ENCODE peak calls at places on chromosomes 7 and 10, in six cellular contexts. U is lung; R is GM06990; C is fibroblast of villous mesenchyme; A is mammary epithelial cell; D is CD8-positive, alpha-beta T cell. N is an unnamed sample.

GRCh38 chr10:55979203-55979602 is 381.9 kb downstream of the ZWINT start:
- DNase-seq in U (no peak), R (no peak), C (no peak), A (no peak), D (no peak), N (no peak)

GRCh38 chr7:138735399-138735798 is 34.2 kb upstream of the SVOPL start:
- DNase-seq in U (no peak), R (no peak), C (no peak), A (no peak), D (no peak), N (no peak)

GRCh38 chr7:38932509-38933168 is 23.6 kb upstream of the VPS41 start:
- DNase-seq in U (peak; percentile 69), R (peak; percentile 8), C (peak; percentile 62), A (peak; percentile 16), D (no peak), N (peak; percentile 65)

GRCh38 chr10:68105820-68106219 is 3.5 kb upstream of the MYPN start:
- DNase-seq in U (no peak), R (no peak), C (peak; percentile 48), A (peak; percentile 75), D (no peak), N (peak; percentile 75)

GRCh38 chr10:75319274-75319673 is 82.3 kb downstream of the ZNF503 start:
- DNase-seq in U (no peak), R (no peak), C (no peak), A (no peak), D (no peak), N (no peak)

GRCh38 chr10:21508987-21509334 is 16.5 kb downstream of the SKIDA1 start:
- DNase-seq in U (no peak), R (no peak), C (no peak), A (no peak), D (no peak), N (no peak)

GRCh38 chr10:100183482-100183881 is 2.3 kb downstream of the ERLIN1 start:
- DNase-seq in U (no peak), R (no peak), C (peak; percentile 45), A (peak; percentile 58), D (no peak), N (peak; percentile 6)

GRCh38 chr7:154929006-154929726 is 73.8 kb downstream of the PAXIP1 start:
- DNase-seq in U (no peak), R (no peak), C (no peak), A (peak; percentile 27), D (no peak), N (no peak)

GRCh38 chr10:11515596-11516418 is 95.6 kb downstream of the USP6NL start:
- DNase-seq in U (no peak), R (no peak), C (peak; percentile 74), A (peak; percentile 56), D (peak; percentile 3), N (peak; percentile 81)

GRCh38 chr10:128489324-128490247 is 363.4 kb upstream of the MKI67 start:
- DNase-seq in U (no peak), R (no peak), C (no peak), A (no peak), D (no peak), N (no peak)

GRCh38 chr7:151732292-151732691 is 144.6 kb downstream of the PRKAG2 start:
- DNase-seq in U (no peak), R (no peak), C (no peak), A (no peak), D (no peak), N (no peak)

GRCh38 chr10:123741711-123742110 is 75.6 kb downstream of the GPR26 start:
- DNase-seq in U (no peak), R (no peak), C (no peak), A (no peak), D (no peak), N (no peak)

GRCh38 chr7:138979226-138979979 is 1.8 kb downstream of the KIAA1549 start:
- DNase-seq in U (no peak), R (no peak), C (no peak), A (peak; percentile 9), D (no peak), N (peak; percentile 27)

GRCh38 chr7:43204081-43204480 is 91.6 kb downstream of the HECW1 start:
- DNase-seq in U (no peak), R (no peak), C (peak; percentile 61), A (no peak), D (no peak), N (peak; percentile 32)

GRCh38 chr7:41832936-41833335 is 130.0 kb upstream of the INHBA start:
- DNase-seq in U (no peak), R (no peak), C (no peak), A (no peak), D (no peak), N (peak; percentile 20)

GRCh38 chr10:104406715-104407517 is 53.3 kb downstream of the CFAP58 start:
- DNase-seq in U (no peak), R (no peak), C (peak; percentile 39), A (peak; percentile 27), D (no peak), N (peak; percentile 74)

GRCh38 chr7:76108540-76109233 is 60.8 kb downstream of the MDH2 start:
- DNase-seq in U (peak; percentile 52), R (no peak), C (peak; percentile 62), A (no peak), D (no peak), N (peak; percentile 42)

GRCh38 chr10:31187607-31188210 is 131.3 kb upstream of the ZEB1 start:
- DNase-seq in U (no peak), R (no peak), C (no peak), A (no peak), D (no peak), N (no peak)

GRCh38 chr7:11461999-11462398 is 370.0 kb downstream of the THSD7A start:
- DNase-seq in U (no peak), R (no peak), C (no peak), A (no peak), D (no peak), N (no peak)

GRCh38 chr7:136470179-136470578 is 398.3 kb upstream of the CHRM2 start:
- DNase-seq in U (no peak), R (no peak), C (no peak), A (no peak), D (no peak), N (no peak)

GRCh38 chr7:41113663-41114062 is 589.2 kb downstream of the INHBA start:
- DNase-seq in U (no peak), R (no peak), C (no peak), A (no peak), D (no peak), N (no peak)

GRCh38 chr7:116271980-116272886 is 61.9 kb downstream of the TES start:
- DNase-seq in U (peak; percentile 78), R (no peak), C (peak; percentile 93), A (peak; percentile 95), D (no peak), N (peak; percentile 95)
- H3K4me3 ChIP-seq in U (no peak overlapping the region), R (no peak overlapping the region), C (peak overlapping the region; percentile 31), A (peak overlapping the region; percentile 17), D (no peak overlapping the region), N (no peak overlapping the region)

DNA sequence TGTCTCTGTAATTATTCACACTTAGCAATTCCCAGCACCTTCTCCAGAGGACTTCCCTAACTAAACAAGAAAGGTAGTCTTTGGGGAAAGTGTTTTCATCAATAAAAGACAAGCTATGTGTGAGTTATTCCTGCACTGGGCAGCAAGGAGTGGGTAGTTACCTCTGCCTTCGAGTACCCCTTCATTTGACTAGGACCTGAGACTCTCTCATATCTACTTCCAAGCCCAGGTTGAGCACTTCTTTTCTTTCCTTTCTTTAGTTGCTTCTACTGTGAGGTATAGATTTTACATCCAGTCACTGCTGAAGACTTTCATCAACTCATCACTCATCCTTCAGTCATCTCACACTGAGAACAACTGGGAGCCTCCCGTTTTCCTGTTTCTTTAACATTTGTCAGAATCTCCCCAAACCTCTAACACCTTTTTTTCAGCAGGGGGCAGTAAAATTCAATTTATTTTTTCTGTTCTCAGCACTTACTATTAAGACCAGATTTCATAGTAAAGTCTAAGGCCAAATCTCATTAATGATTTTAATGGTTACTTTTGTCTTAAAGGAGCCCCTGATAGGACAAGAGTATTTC is 80.1 kb upstream of the PRSS1 start:
- DNase-seq in U (no peak), R (no peak), C (peak; percentile 28), A (peak; percentile 4), D (no peak), N (peak; percentile 37)
- TF ChIP-seq CTCF in U (no peak), R (peak; percentile 44), C (peak; percentile 47), A (peak; percentile 25), D (peak; percentile 30), N (peak; percentile 45)

GRCh38 chr7:89001306-89001705 is 205.8 kb upstream of the TEX47 start:
- DNase-seq in U (no peak), R (no peak), C (peak; percentile 16), A (no peak), D (no peak), N (no peak)

GRCh38 chr7:89003619-89003956 is 208.1 kb upstream of the TEX47 start:
- DNase-seq in U (no peak), R (peak; percentile 34), C (no peak), A (no peak), D (no peak), N (no peak)

DNA sequence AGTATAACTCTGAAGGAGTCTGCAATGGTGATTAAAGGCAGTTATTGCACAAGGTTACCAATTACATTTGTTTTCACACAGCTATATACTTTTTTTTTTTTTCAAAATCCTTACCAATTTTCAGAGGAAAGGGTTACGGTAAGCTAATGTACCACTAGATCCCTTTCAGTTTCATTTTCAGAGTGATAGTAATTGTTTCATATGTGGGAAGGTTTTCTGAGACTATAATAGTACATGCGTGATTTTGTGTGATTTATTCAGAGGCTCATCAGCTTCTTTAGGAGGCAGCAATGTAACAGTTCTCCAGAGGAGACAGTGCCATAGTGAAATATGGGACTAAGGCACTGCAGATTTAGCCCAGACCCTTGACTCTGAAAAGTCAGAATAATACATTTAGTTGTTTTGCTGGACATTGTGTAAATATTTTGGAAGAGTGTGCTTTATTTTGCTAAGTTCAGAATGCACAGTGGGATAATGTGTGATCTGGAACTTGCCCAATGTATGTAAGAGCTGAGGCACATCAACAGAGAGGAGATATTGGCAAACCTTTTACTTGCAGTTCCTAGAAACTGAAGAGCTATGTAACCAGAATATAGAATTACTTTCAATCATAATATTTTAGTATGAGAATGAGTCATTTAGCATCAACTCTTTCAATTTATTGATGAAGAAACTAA is 207.5 kb upstream of the TEX47 start:
- DNase-seq in U (no peak), R (no peak), C (no peak), A (no peak), D (no peak), N (no peak)
- H3K4me3 ChIP-seq in U (no peak overlapping the region), R (peak overlapping the region; percentile 25), C (peak overlapping the region; percentile 3), A (no peak overlapping the region), D (peak overlapping the region; percentile 60), N (no peak overlapping the region)

DNA sequence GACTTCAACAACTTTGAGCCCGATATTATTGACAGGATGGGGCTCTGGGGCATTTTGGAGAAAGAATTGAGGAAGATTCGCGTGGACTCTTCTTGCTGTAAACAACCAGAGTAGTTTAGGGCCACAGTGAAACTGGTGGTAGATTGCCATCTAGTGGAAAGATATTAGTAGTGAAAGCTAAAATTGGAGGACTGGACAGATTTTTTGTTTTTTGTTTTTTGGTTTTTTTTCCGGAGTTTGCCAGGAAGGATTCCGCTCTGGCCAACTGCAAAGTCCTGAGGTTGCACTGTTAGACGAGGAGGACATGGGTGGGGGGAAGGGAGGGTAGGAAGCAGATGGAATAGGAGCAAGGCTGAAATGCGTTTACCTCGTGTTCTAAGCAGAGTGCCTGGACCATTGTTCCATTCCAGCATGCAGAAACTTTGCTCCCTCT is 11.7 kb downstream of the NOBOX start:
- DNase-seq in U (no peak), R (no peak), C (peak; percentile 66), A (peak; percentile 35), D (no peak), N (peak; percentile 80)
- TF ChIP-seq CTCF in U (peak; percentile 75), R (peak; percentile 57), C (peak; percentile 74), A (peak; percentile 67), D (peak; percentile 84), N (peak; percentile 61)

GRCh38 chr10:84994722-84995121 is 666.3 kb downstream of the CCSER2 start:
- DNase-seq in U (no peak), R (no peak), C (no peak), A (no peak), D (no peak), N (no peak)
- H3K4me3 ChIP-seq in U (no peak overlapping the region), R (no peak overlapping the region), C (no peak overlapping the region), A (no peak overlapping the region), D (no peak overlapping the region), N (no peak overlapping the region)